ENCODE peak calls at places on chromosome X, in nine cellular contexts. One of them, this sample, is unnamed.

GRCh38 chrX:143837444-143837843 is 46.4 kb upstream of the UBE2NL start:
- DNase-seq in MM.1S: no peak
- DNase-seq in fibroblast of lung: no peak
- DNase-seq in left ventricle myocardium inferior: no peak
- DNase-seq in brain microvascular endothelial cell: no peak
- DNase-seq in cardiac muscle cell: no peak
- DNase-seq in right atrium auricular region: no peak
- DNase-seq in ascending aorta: no peak
- DNase-seq in esophagus squamous epithelium: no peak
- DNase-seq in this sample: no peak

GRCh38 chrX:100636321-100636991 is at the start of gene TSPAN6:
- DNase-seq in MM.1S: peak; percentile 63
- DNase-seq in fibroblast of lung: peak; percentile 89
- DNase-seq in left ventricle myocardium inferior: peak; percentile 80
- DNase-seq in brain microvascular endothelial cell: peak; percentile 89
- DNase-seq in cardiac muscle cell: peak; percentile 92
- DNase-seq in right atrium auricular region: peak; percentile 83
- DNase-seq in ascending aorta: peak; percentile 85
- DNase-seq in esophagus squamous epithelium: no peak
- DNase-seq in this sample: peak; percentile 92

GRCh38 chrX:22220941-22221340 is 51.8 kb upstream of the CBLL2 start:
- DNase-seq in MM.1S: no peak
- DNase-seq in fibroblast of lung: peak; percentile 57
- DNase-seq in left ventricle myocardium inferior: no peak
- DNase-seq in brain microvascular endothelial cell: peak; percentile 83
- DNase-seq in cardiac muscle cell: peak; percentile 18
- DNase-seq in right atrium auricular region: no peak
- DNase-seq in ascending aorta: no peak
- DNase-seq in esophagus squamous epithelium: no peak
- DNase-seq in this sample: peak; percentile 52

GRCh38 chrX:86369847-86370630 is 221.8 kb downstream of the DACH2 start:
- DNase-seq in MM.1S: no peak
- DNase-seq in fibroblast of lung: peak; percentile 2
- DNase-seq in left ventricle myocardium inferior: no peak
- DNase-seq in brain microvascular endothelial cell: peak; percentile 0
- DNase-seq in cardiac muscle cell: no peak
- DNase-seq in right atrium auricular region: no peak
- DNase-seq in ascending aorta: no peak
- DNase-seq in esophagus squamous epithelium: no peak
- DNase-seq in this sample: peak; percentile 0

GRCh38 chrX:154021131-154021611 is 1.5 kb upstream of the IRAK1 start:
- DNase-seq in MM.1S: no peak
- DNase-seq in fibroblast of lung: peak; percentile 46
- DNase-seq in left ventricle myocardium inferior: no peak
- DNase-seq in brain microvascular endothelial cell: peak; percentile 39
- DNase-seq in cardiac muscle cell: peak; percentile 64
- DNase-seq in right atrium auricular region: no peak
- DNase-seq in ascending aorta: no peak
- DNase-seq in esophagus squamous epithelium: no peak
- DNase-seq in this sample: peak; percentile 60

GRCh38 chrX:153824348-153824747 is 6.0 kb downstream of the PDZD4 start:
- DNase-seq in MM.1S: no peak
- DNase-seq in fibroblast of lung: no peak
- DNase-seq in left ventricle myocardium inferior: no peak
- DNase-seq in brain microvascular endothelial cell: no peak
- DNase-seq in cardiac muscle cell: no peak
- DNase-seq in right atrium auricular region: no peak
- DNase-seq in ascending aorta: no peak
- DNase-seq in esophagus squamous epithelium: no peak
- DNase-seq in this sample: no peak

GRCh38 chrX:15335135-15336022 is at the start of gene PIGA:
- DNase-seq in MM.1S: peak; percentile 95
- DNase-seq in fibroblast of lung: peak; percentile 96
- DNase-seq in left ventricle myocardium inferior: peak; percentile 94
- DNase-seq in brain microvascular endothelial cell: peak; percentile 96
- DNase-seq in cardiac muscle cell: peak; percentile 98
- DNase-seq in right atrium auricular region: peak; percentile 96
- DNase-seq in ascending aorta: peak; percentile 98
- DNase-seq in esophagus squamous epithelium: peak; percentile 73
- DNase-seq in this sample: peak; percentile 98

GRCh38 chrX:153631931-153632611 is 14.9 kb upstream of the DUSP9 start:
- DNase-seq in MM.1S: no peak
- DNase-seq in fibroblast of lung: no peak
- DNase-seq in left ventricle myocardium inferior: no peak
- DNase-seq in brain microvascular endothelial cell: no peak
- DNase-seq in cardiac muscle cell: no peak
- DNase-seq in right atrium auricular region: no peak
- DNase-seq in ascending aorta: no peak
- DNase-seq in esophagus squamous epithelium: no peak
- DNase-seq in this sample: no peak

DNA sequence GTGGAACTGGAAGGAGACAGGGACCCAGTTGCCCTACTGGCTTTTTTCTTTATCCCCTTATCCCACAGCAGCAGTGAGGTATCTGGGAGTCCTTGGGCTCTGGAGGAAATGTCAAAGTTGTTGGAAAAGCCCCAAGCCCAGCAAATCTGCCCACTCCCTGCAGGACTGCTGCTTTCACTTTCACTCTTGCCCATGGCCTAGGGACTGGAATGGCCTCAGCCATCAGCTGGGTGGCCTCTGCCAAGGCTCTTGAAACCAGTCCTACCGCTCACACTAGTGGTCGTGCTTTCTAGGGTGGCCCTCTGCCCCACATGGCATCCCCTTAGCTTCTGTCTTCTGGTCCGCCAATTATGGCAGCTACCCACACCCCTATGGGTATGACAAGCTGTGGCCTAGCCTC is 9.7 kb upstream of the RHOXF1 start:
- DNase-seq in MM.1S: no peak
- DNase-seq in fibroblast of lung: peak; percentile 8
- DNase-seq in left ventricle myocardium inferior: peak; percentile 13
- DNase-seq in brain microvascular endothelial cell: no peak
- DNase-seq in cardiac muscle cell: peak; percentile 9
- DNase-seq in right atrium auricular region: no peak
- DNase-seq in ascending aorta: no peak
- DNase-seq in esophagus squamous epithelium: no peak
- DNase-seq in this sample: peak; percentile 4
- H3K4me3 ChIP-seq in MM.1S: no peak overlapping the region
- H3K4me3 ChIP-seq in fibroblast of lung: no peak overlapping the region
- H3K4me3 ChIP-seq in left ventricle myocardium inferior: peak overlapping the region; percentile 38
- H3K4me3 ChIP-seq in brain microvascular endothelial cell: no peak overlapping the region
- H3K4me3 ChIP-seq in cardiac muscle cell: no peak overlapping the region
- H3K4me3 ChIP-seq in right atrium auricular region: peak overlapping the region; percentile 17
- H3K4me3 ChIP-seq in ascending aorta: peak overlapping the region; percentile 4
- H3K4me3 ChIP-seq in esophagus squamous epithelium: no peak overlapping the region
- H3K4me3 ChIP-seq in this sample: no peak overlapping the region

GRCh38 chrX:71178908-71179307 is 34.3 kb downstream of the NLGN3 start:
- DNase-seq in MM.1S: peak; percentile 63
- DNase-seq in fibroblast of lung: peak; percentile 74
- DNase-seq in left ventricle myocardium inferior: no peak
- DNase-seq in brain microvascular endothelial cell: peak; percentile 58
- DNase-seq in cardiac muscle cell: peak; percentile 79
- DNase-seq in right atrium auricular region: peak; percentile 67
- DNase-seq in ascending aorta: peak; percentile 67
- DNase-seq in esophagus squamous epithelium: no peak
- DNase-seq in this sample: peak; percentile 80

GRCh38 chrX:71181910-71182799 is 37.5 kb downstream of the NLGN3 start:
- DNase-seq in MM.1S: peak; percentile 94
- DNase-seq in fibroblast of lung: peak; percentile 98
- DNase-seq in left ventricle myocardium inferior: peak; percentile 76
- DNase-seq in brain microvascular endothelial cell: peak; percentile 96
- DNase-seq in cardiac muscle cell: peak; percentile 97
- DNase-seq in right atrium auricular region: peak; percentile 93
- DNase-seq in ascending aorta: peak; percentile 92
- DNase-seq in esophagus squamous epithelium: peak; percentile 16
- DNase-seq in this sample: peak; percentile 98

GRCh38 chrX:71184092-71184491 is 38.9 kb upstream of the GJB1 start:
- DNase-seq in MM.1S: no peak
- DNase-seq in fibroblast of lung: no peak
- DNase-seq in left ventricle myocardium inferior: no peak
- DNase-seq in brain microvascular endothelial cell: no peak
- DNase-seq in cardiac muscle cell: no peak
- DNase-seq in right atrium auricular region: no peak
- DNase-seq in ascending aorta: no peak
- DNase-seq in esophagus squamous epithelium: no peak
- DNase-seq in this sample: no peak

GRCh38 chrX:71183341-71183740 is 38.7 kb downstream of the NLGN3 start:
- DNase-seq in MM.1S: no peak
- DNase-seq in fibroblast of lung: no peak
- DNase-seq in left ventricle myocardium inferior: no peak
- DNase-seq in brain microvascular endothelial cell: no peak
- DNase-seq in cardiac muscle cell: peak; percentile 9
- DNase-seq in right atrium auricular region: no peak
- DNase-seq in ascending aorta: no peak
- DNase-seq in esophagus squamous epithelium: no peak
- DNase-seq in this sample: peak; percentile 12

DNA sequence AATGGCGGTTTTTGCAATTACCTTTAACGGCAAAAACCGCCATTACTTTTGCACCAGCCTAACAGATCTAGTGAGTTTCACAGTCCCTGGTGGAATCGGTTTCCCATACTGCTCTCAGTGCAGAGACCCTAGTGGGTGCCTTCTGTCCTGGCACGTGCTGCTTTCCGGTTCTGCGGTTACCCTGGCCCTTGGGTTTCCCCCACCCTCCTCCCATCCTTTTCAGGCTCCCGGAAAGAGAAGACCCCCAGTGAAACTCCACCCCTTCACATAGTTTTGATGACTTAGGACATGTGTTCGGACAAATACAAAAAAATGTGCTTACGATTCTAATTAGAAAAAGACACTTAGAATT is 36.9 kb downstream of the NLGN3 start:
- DNase-seq in MM.1S: peak; percentile 52
- DNase-seq in fibroblast of lung: no peak
- DNase-seq in left ventricle myocardium inferior: no peak
- DNase-seq in brain microvascular endothelial cell: no peak
- DNase-seq in cardiac muscle cell: no peak
- DNase-seq in right atrium auricular region: no peak
- DNase-seq in ascending aorta: no peak
- DNase-seq in esophagus squamous epithelium: no peak
- DNase-seq in this sample: peak; percentile 23
- H3K4me3 ChIP-seq in MM.1S: peak overlapping the region; percentile 61
- H3K4me3 ChIP-seq in fibroblast of lung: peak overlapping the region; percentile 63
- H3K4me3 ChIP-seq in left ventricle myocardium inferior: peak overlapping the region; percentile 67
- H3K4me3 ChIP-seq in brain microvascular endothelial cell: peak overlapping the region; percentile 48
- H3K4me3 ChIP-seq in cardiac muscle cell: peak overlapping the region; percentile 31
- H3K4me3 ChIP-seq in right atrium auricular region: peak overlapping the region; percentile 43
- H3K4me3 ChIP-seq in ascending aorta: peak overlapping the region; percentile 45
- H3K4me3 ChIP-seq in esophagus squamous epithelium: peak overlapping the region; percentile 63
- H3K4me3 ChIP-seq in this sample: peak overlapping the region; percentile 52

GRCh38 chrX:2483398-2483797 is 17.4 kb downstream of the DHRSX start:
- DNase-seq in MM.1S: no peak
- DNase-seq in fibroblast of lung: no peak
- DNase-seq in left ventricle myocardium inferior: no peak
- DNase-seq in brain microvascular endothelial cell: no peak
- DNase-seq in cardiac muscle cell: no peak
- DNase-seq in right atrium auricular region: no peak
- DNase-seq in ascending aorta: no peak
- DNase-seq in esophagus squamous epithelium: no peak
- DNase-seq in this sample: no peak

GRCh38 chrX:2485460-2485753 is 15.4 kb downstream of the DHRSX start:
- DNase-seq in MM.1S: no peak
- DNase-seq in fibroblast of lung: peak; percentile 62
- DNase-seq in left ventricle myocardium inferior: no peak
- DNase-seq in brain microvascular endothelial cell: no peak
- DNase-seq in cardiac muscle cell: peak; percentile 17
- DNase-seq in right atrium auricular region: no peak
- DNase-seq in ascending aorta: no peak
- DNase-seq in esophagus squamous epithelium: no peak
- DNase-seq in this sample: peak; percentile 18

GRCh38 chrX:2485789-2486345 is 14.9 kb downstream of the DHRSX start:
- DNase-seq in MM.1S: no peak
- DNase-seq in fibroblast of lung: no peak
- DNase-seq in left ventricle myocardium inferior: no peak
- DNase-seq in brain microvascular endothelial cell: no peak
- DNase-seq in cardiac muscle cell: peak; percentile 23
- DNase-seq in right atrium auricular region: no peak
- DNase-seq in ascending aorta: no peak
- DNase-seq in esophagus squamous epithelium: no peak
- DNase-seq in this sample: no peak

GRCh38 chrX:2484232-2484631 is 16.5 kb downstream of the DHRSX start:
- DNase-seq in MM.1S: no peak
- DNase-seq in fibroblast of lung: peak; percentile 62
- DNase-seq in left ventricle myocardium inferior: no peak
- DNase-seq in brain microvascular endothelial cell: peak; percentile 6
- DNase-seq in cardiac muscle cell: peak; percentile 51
- DNase-seq in right atrium auricular region: no peak
- DNase-seq in ascending aorta: no peak
- DNase-seq in esophagus squamous epithelium: no peak
- DNase-seq in this sample: peak; percentile 48

DNA sequence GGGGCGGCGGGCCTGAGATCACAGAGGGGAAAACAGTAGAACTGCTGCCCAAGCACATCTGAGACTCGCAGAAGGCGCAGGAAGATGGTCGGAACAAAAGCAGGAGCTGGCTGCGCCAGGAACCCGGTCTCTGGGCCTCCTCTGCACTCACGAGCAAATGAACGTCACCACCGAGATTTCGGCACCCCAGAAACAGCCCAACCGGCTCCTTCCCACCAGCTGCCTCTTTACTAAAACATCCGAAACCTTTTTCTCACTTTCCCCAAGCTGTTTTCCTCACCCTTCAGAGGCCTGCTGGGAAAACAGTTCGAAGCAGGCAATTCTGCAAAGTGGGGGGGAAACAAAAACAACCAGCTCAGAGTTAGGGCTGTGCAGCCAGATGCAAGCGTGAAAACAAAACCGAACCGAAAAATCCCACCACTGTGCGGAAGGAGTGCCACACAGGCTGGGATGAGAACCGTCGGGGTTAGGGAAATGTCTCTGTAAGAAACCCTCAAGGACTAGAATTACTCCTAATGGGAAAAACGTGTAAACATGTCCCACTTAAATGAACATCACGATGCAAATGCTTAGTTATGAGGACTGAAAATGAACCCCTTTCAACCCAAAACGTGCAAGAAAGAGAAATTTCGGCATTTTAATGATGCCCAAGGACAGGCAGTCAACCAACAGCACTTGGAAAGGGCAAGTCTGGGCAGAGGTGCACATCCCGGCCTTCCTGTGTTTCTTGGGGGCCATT is 15.9 kb downstream of the DHRSX start:
- DNase-seq in MM.1S: no peak
- DNase-seq in fibroblast of lung: peak; percentile 71
- DNase-seq in left ventricle myocardium inferior: no peak
- DNase-seq in brain microvascular endothelial cell: peak; percentile 56
- DNase-seq in cardiac muscle cell: peak; percentile 69
- DNase-seq in right atrium auricular region: no peak
- DNase-seq in ascending aorta: no peak
- DNase-seq in esophagus squamous epithelium: no peak
- DNase-seq in this sample: peak; percentile 69
- H3K4me3 ChIP-seq in MM.1S: no peak overlapping the region
- H3K4me3 ChIP-seq in fibroblast of lung: peak overlapping the region; percentile 47
- H3K4me3 ChIP-seq in left ventricle myocardium inferior: peak overlapping the region; percentile 52
- H3K4me3 ChIP-seq in brain microvascular endothelial cell: no peak overlapping the region
- H3K4me3 ChIP-seq in cardiac muscle cell: no peak overlapping the region
- H3K4me3 ChIP-seq in right atrium auricular region: peak overlapping the region; percentile 37
- H3K4me3 ChIP-seq in ascending aorta: peak overlapping the region; percentile 4
- H3K4me3 ChIP-seq in esophagus squamous epithelium: peak overlapping the region; percentile 41
- H3K4me3 ChIP-seq in this sample: peak overlapping the region; percentile 31

GRCh38 chrX:74505437-74505836 is 84.1 kb downstream of the SLC16A2 start:
- DNase-seq in MM.1S: no peak
- DNase-seq in fibroblast of lung: no peak
- DNase-seq in left ventricle myocardium inferior: no peak
- DNase-seq in brain microvascular endothelial cell: no peak
- DNase-seq in cardiac muscle cell: no peak
- DNase-seq in right atrium auricular region: no peak
- DNase-seq in ascending aorta: no peak
- DNase-seq in esophagus squamous epithelium: no peak
- DNase-seq in this sample: no peak

GRCh38 chrX:74509989-74510388 is 88.7 kb downstream of the SLC16A2 start:
- DNase-seq in MM.1S: no peak
- DNase-seq in fibroblast of lung: no peak
- DNase-seq in left ventricle myocardium inferior: no peak
- DNase-seq in brain microvascular endothelial cell: no peak
- DNase-seq in cardiac muscle cell: peak; percentile 49
- DNase-seq in right atrium auricular region: no peak
- DNase-seq in ascending aorta: no peak
- DNase-seq in esophagus squamous epithelium: no peak
- DNase-seq in this sample: no peak

GRCh38 chrX:74510401-74510800 is 89.1 kb downstream of the SLC16A2 start:
- DNase-seq in MM.1S: no peak
- DNase-seq in fibroblast of lung: no peak
- DNase-seq in left ventricle myocardium inferior: no peak
- DNase-seq in brain microvascular endothelial cell: no peak
- DNase-seq in cardiac muscle cell: no peak
- DNase-seq in right atrium auricular region: no peak
- DNase-seq in ascending aorta: no peak
- DNase-seq in esophagus squamous epithelium: no peak
- DNase-seq in this sample: no peak

GRCh38 chrX:74511704-74512103 is 90.4 kb downstream of the SLC16A2 start:
- DNase-seq in MM.1S: no peak
- DNase-seq in fibroblast of lung: no peak
- DNase-seq in left ventricle myocardium inferior: no peak
- DNase-seq in brain microvascular endothelial cell: no peak
- DNase-seq in cardiac muscle cell: no peak
- DNase-seq in right atrium auricular region: no peak
- DNase-seq in ascending aorta: no peak
- DNase-seq in esophagus squamous epithelium: no peak
- DNase-seq in this sample: no peak

DNA sequence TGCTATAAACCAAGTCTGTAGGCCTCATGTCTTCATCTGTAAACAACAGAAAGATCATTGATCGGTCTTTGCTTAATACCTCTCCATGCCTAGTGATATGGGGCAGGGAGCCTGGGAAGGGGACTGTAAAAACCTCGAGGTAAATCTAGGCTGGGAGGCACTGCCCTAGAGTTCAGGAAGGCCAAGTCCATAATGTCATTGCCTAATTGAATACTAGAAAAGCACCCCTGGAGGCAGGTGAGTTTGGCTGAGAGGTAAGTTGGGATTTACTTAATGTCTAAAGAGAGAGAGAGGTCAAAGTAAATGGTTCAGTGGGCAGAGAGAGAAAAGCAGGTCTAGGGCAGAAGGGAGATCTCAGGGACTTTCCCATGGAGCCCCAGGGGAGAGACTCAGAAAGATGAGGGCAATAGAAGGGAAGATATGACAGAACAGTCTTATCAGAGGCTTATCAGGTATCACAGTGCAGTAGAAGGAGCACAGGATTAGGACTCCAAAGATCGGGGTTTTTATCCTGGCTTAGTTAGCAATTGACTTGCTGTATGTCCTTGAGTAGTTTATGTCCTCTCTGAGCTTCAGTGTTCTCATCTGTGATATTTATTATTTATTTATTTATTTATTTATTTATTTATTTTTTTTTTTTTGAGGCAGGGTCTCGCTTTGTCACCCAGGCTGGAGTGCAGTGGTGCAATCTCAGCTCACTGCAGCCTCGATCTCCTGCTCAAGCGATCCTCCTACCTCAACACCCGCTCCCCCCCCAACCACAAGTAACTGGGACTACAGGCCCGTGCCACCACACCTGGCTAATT is 85.2 kb downstream of the SLC16A2 start:
- DNase-seq in MM.1S: no peak
- DNase-seq in fibroblast of lung: no peak
- DNase-seq in left ventricle myocardium inferior: no peak
- DNase-seq in brain microvascular endothelial cell: no peak
- DNase-seq in cardiac muscle cell: no peak
- DNase-seq in right atrium auricular region: no peak
- DNase-seq in ascending aorta: no peak
- DNase-seq in esophagus squamous epithelium: no peak
- DNase-seq in this sample: no peak
- H3K4me3 ChIP-seq in MM.1S: no peak overlapping the region
- H3K4me3 ChIP-seq in fibroblast of lung: no peak overlapping the region
- H3K4me3 ChIP-seq in left ventricle myocardium inferior: no peak overlapping the region
- H3K4me3 ChIP-seq in brain microvascular endothelial cell: no peak overlapping the region
- H3K4me3 ChIP-seq in cardiac muscle cell: no peak overlapping the region
- H3K4me3 ChIP-seq in right atrium auricular region: no peak overlapping the region
- H3K4me3 ChIP-seq in ascending aorta: no peak overlapping the region
- H3K4me3 ChIP-seq in esophagus squamous epithelium: no peak overlapping the region
- H3K4me3 ChIP-seq in this sample: no peak overlapping the region